ENCODE peak calls at places on chromosomes 3 and 15, in nine cellular contexts. U, W, A, Y, Z, V, C, P and Q are unnamed samples.

GRCh38 chr15:58501636-58502178 is 69.9 kb downstream of the LIPC start:
- DNase-seq in U (peak; percentile 47), W (no peak), A (no peak), Y (peak; percentile 25), Z (no peak), V (no peak), C (no peak), P (no peak), Q (no peak)

GRCh38 chr3:117483839-117484238 is 774.3 kb downstream of the TUSC7 start:
- DNase-seq in U (no peak), W (no peak), A (no peak), Y (no peak), Z (no peak), V (no peak), C (no peak), P (no peak), Q (no peak)

GRCh38 chr15:25767356-25768151 is 95.6 kb downstream of the ATP10A start:
- DNase-seq in U (no peak), W (no peak), A (no peak), Y (no peak), Z (no peak), V (no peak), C (no peak), P (no peak), Q (no peak)

GRCh38 chr3:184239221-184239620 is 9.5 kb downstream of the ALG3 start:
- DNase-seq in U (no peak), W (no peak), A (no peak), Y (no peak), Z (no peak), V (no peak), C (no peak), P (no peak), Q (peak; percentile 15)

GRCh38 chr15:79089890-79090486 is 592 bp downstream of the RASGRF1 start:
- DNase-seq in U (no peak), W (no peak), A (peak; percentile 34), Y (peak; percentile 29), Z (no peak), V (no peak), C (no peak), P (peak; percentile 21), Q (no peak)

GRCh38 chr3:170956647-170957046 is 48.2 kb upstream of the EIF5A2 start:
- DNase-seq in U (no peak), W (no peak), A (no peak), Y (no peak), Z (no peak), V (no peak), C (no peak), P (no peak), Q (no peak)

GRCh38 chr3:187150599-187150998 is 11.3 kb upstream of the RPL39L start:
- DNase-seq in U (no peak), W (no peak), A (no peak), Y (no peak), Z (peak; percentile 36), V (no peak), C (no peak), P (no peak), Q (peak; percentile 54)

GRCh38 chr3:14188367-14188766 is 9.8 kb downstream of the LSM3 start:
- DNase-seq in U (no peak), W (no peak), A (no peak), Y (no peak), Z (no peak), V (no peak), C (no peak), P (no peak), Q (no peak)

GRCh38 chr15:28147827-28148226 is 48.7 kb upstream of the OCA2 start:
- DNase-seq in U (no peak), W (no peak), A (no peak), Y (no peak), Z (no peak), V (no peak), C (no peak), P (no peak), Q (no peak)

GRCh38 chr3:59411176-59411575 is 361.4 kb upstream of the CFAP20DC start:
- DNase-seq in U (no peak), W (no peak), A (no peak), Y (no peak), Z (no peak), V (no peak), C (no peak), P (no peak), Q (no peak)

GRCh38 chr3:187888658-187889057 is 143.4 kb upstream of the BCL6 start:
- DNase-seq in U (no peak), W (no peak), A (no peak), Y (no peak), Z (no peak), V (no peak), C (no peak), P (no peak), Q (no peak)

GRCh38 chr3:169389925-169390253 is 273.6 kb downstream of the MECOM start:
- DNase-seq in U (no peak), W (no peak), A (no peak), Y (no peak), Z (no peak), V (no peak), C (no peak), P (no peak), Q (no peak)

GRCh38 chr3:169390310-169390731 is 273.2 kb downstream of the MECOM start:
- DNase-seq in U (peak; percentile 25), W (no peak), A (no peak), Y (no peak), Z (no peak), V (no peak), C (no peak), P (no peak), Q (no peak)

GRCh38 chr3:169389211-169389924 is 274.1 kb downstream of the MECOM start:
- DNase-seq in U (peak; percentile 45), W (no peak), A (no peak), Y (no peak), Z (no peak), V (no peak), C (no peak), P (no peak), Q (no peak)

GRCh38 chr3:169391672-169392071 is 271.8 kb downstream of the MECOM start:
- DNase-seq in U (no peak), W (no peak), A (no peak), Y (no peak), Z (no peak), V (no peak), C (no peak), P (no peak), Q (no peak)

GRCh38 chr3:169390741-169391300 is 272.7 kb downstream of the MECOM start:
- DNase-seq in U (peak; percentile 22), W (no peak), A (no peak), Y (no peak), Z (no peak), V (no peak), C (no peak), P (no peak), Q (no peak)
- TF ChIP-seq CTCF in U (no peak), W (no peak), A (no peak), Y (no peak), Z (no peak), V (no peak), C (peak; percentile 36), P (no peak), Q (no peak)

DNA sequence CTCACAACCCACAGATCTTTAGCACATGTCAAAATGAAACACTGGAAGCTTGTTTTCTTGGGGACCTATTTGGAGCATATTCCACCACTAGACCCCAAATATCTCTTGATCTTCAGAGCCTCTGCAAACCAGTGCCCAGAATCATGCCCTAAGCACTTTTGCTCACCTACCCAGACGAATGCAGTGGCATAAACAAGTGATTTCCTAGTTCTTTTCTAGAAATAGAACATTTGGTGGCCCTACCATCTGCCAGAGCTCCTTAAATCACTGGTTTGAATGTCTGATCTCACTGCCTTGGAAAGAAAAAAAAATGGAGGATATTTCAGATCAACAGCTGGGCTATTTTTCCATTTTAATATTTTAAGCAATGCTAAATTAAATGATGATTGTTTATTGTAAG is 5.3 kb downstream of the ZIC4 start:
- DNase-seq in U (no peak), W (no peak), A (no peak), Y (no peak), Z (no peak), V (no peak), C (no peak), P (no peak), Q (no peak)
- H3K27me3 ChIP-seq in U (peaks cover 10% of the 10 kb centered on the region), W (peaks cover 45% of the 10 kb centered on the region), A (peaks cover 100% of the 10 kb centered on the region), Y (no peaks in the 10 kb centered on the region), Z (peaks cover 42% of the 10 kb centered on the region), V (peaks cover 84% of the 10 kb centered on the region), C (peaks cover 12% of the 10 kb centered on the region), P (peaks cover 24% of the 10 kb centered on the region), Q (peaks cover 96% of the 10 kb centered on the region)

DNA sequence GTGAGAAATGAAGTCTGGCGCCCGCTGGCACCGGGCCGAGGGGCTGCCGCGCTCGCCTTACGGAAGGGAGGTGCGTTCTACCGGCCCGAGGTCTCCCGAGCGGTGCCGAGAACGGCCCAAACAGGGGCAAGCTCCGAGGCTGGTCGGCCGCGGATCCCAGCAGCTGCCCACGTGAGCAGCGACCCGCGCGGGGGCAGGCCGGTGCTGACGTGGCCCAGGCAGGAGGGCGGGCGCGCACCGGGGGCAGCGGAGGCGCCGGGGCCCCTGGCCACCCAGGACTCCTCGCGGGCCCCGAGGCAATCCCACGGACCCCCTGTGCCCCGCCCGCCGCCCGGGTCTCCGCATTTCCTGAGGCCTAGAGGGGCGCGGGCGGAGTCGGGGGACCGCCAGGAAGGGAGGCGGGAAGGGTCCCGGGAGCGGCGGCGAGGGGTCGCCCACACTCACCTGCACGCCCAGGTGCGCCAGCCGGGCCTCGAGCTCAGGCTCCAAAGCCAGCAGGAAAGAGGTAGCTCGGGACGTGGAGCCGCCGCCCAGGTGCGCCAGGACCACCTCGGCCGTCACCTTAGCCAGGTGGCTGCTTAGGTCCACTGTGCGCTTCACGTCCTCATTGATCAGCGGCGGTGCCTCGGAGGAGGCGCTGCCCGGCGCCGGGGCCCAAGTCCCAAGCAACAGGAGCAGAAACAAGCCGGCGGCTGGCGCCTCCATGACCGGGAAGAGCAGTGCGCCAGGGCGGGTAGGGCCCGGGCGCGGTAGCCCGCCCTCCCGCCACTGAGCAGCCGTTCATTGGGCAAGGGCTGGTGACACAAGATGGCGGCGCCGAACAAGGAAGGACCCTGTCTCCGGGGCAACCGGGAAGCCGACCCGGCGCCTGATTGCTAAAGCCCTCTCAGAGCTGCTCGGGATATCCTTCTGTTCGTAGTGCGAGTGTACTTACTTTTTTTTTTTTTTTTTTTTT is at the start of gene RPN1:
- DNase-seq in U (peak; percentile 89), W (peak; percentile 96), A (peak; percentile 98), Y (peak; percentile 98), Z (peak; percentile 98), V (peak; percentile 89), C (peak; percentile 90), P (peak; percentile 98), Q (peak; percentile 99)
- TF ChIP-seq CTCF in U (no peak), W (peak; percentile 9), A (no peak), Y (no peak), Z (no peak), V (no peak), C (no peak), P (no peak), Q (no peak)

DNA sequence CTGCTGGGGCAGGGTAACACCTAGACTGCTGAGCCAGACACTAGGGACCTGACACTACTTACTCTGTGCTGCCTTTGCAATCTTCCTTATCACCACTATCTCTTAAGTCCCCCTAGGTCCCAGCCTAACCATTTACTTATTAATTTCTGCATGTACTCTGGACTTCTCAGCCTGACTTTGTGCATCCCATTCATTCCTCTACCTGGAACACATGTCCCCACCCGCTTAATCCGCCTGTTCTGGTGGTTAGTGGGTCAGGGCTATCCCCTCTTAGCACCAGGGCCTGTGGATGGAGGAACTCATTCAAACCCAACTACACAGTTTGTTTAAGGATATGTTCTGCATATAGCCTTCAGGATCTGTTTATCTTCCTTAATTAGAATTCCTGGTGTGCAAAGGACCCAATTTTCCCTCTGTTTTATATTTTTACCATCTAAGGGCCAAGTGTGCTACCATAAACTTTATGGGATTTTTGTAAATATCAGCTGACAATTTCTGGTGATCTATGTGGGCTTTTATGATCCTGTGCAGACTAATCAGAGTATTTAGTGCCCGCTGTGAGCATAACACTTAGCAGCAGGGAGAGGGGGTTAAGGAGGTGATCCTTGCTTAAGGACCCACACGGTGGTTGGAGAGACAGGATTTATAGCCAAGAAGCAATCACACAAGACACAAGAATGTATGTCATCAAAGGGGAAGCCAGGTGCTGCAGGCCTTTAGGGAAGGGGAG is 4.8 kb upstream of the CACNA1D start:
- DNase-seq in U (no peak), W (no peak), A (no peak), Y (no peak), Z (no peak), V (no peak), C (no peak), P (no peak), Q (no peak)
- H3K27me3 ChIP-seq in U (peaks cover 10% of the 10 kb centered on the region), W (no peaks in the 10 kb centered on the region), A (peaks cover 7% of the 10 kb centered on the region), Y (no peaks in the 10 kb centered on the region), Z (no peaks in the 10 kb centered on the region), V (peaks cover 16% of the 10 kb centered on the region), C (no peaks in the 10 kb centered on the region), P (no peaks in the 10 kb centered on the region), Q (peaks cover 6% of the 10 kb centered on the region)